ENCODE peak calls at places on chromosomes 11 and 22, in eight cellular contexts. B is Kasumi-1; L is activated CD4-positive, alpha-beta T cell treated with anti-CD3 and anti-CD28 coated beads for 1 hour; I is coronary artery; Q is NCI-H1436 treated with DMSO at 0.1 percent for 48 hours; U is fibroblast of pulmonary artery; M is kidney tubule cell; G is WERI-Rb-1. V is an unnamed sample.
A peak's percentile ranks its signal among the peaks of the same experiment; 100 is the strongest.

GRCh38 chr11:79439430-79439892 is 1.4 kb downstream of the TENM4 start:
- DNase-seq in L (no peak), Q (no peak), U (no peak), I (no peak), M (peak; percentile 59), B (no peak), G (no peak), V (no peak)

GRCh38 chr11:3958301-3958700 is 102.8 kb downstream of the STIM1 start:
- DNase-seq in I (no peak), B (no peak), U (no peak), L (no peak), M (peak; percentile 31), G (no peak), Q (no peak), V (no peak)

GRCh38 chr11:64853709-64854108 is 9.3 kb upstream of the CDC42BPG start:
- DNase-seq in I (no peak), U (no peak), Q (no peak), G (no peak), M (no peak), L (no peak), B (no peak), V (no peak)

GRCh38 chr22:18068381-18068988 is 9.3 kb upstream of the PEX26 start:
- DNase-seq in L (no peak), M (peak; percentile 66), B (no peak), U (no peak), Q (no peak), G (no peak), I (no peak), V (no peak)

GRCh38 chr11:45961841-45962240 is 39.4 kb downstream of the LARGE2 start:
- DNase-seq in G (no peak), L (no peak), B (peak; percentile 3), I (no peak), Q (no peak), U (no peak), M (no peak), V (no peak)

GRCh38 chr22:50293441-50294318 is 13.8 kb downstream of the PLXNB2 start:
- DNase-seq in U (peak; percentile 80), G (no peak), M (peak; percentile 86), B (no peak), I (peak; percentile 91), L (no peak), Q (no peak), V (no peak)

GRCh38 chr22:20663137-20663828 is 110.6 kb upstream of the SERPIND1 start:
- DNase-seq in Q (no peak), U (no peak), I (no peak), B (no peak), G (no peak), M (no peak), L (no peak), V (no peak)

GRCh38 chr11:10866893-10867331 is 9.1 kb upstream of the ZBED5 start:
- DNase-seq in U (peak; percentile 51), B (no peak), L (no peak), Q (no peak), M (peak; percentile 78), G (no peak), I (no peak), V (no peak)

GRCh38 chr11:44761546-44761961 is 34.8 kb downstream of the TSPAN18 start:
- DNase-seq in I (peak; percentile 53), M (no peak), B (no peak), U (no peak), Q (no peak), G (peak; percentile 92), L (no peak), V (no peak)

GRCh38 chr22:36215976-36216375 is 14.4 kb upstream of the APOL4 start:
- DNase-seq in G (peak; percentile 57), Q (no peak), M (no peak), B (no peak), L (no peak), I (peak; percentile 4), U (no peak), V (no peak)

GRCh38 chr11:62599909-62600308 is 1.8 kb downstream of the MTA2 start:
- DNase-seq in M (no peak), B (no peak), U (no peak), L (no peak), Q (no peak), I (no peak), G (no peak), V (no peak)

GRCh38 chr22:32587449-32587848 is 112.8 kb downstream of the FBXO7 start:
- DNase-seq in B (no peak), M (no peak), L (no peak), U (peak; percentile 62), G (no peak), Q (no peak), I (peak; percentile 78), V (no peak)

GRCh38 chr11:91872216-91872615 is 352.4 kb upstream of the FAT3 start:
- DNase-seq in Q (no peak), U (no peak), I (no peak), B (no peak), L (no peak), G (no peak), M (no peak), V (no peak)

GRCh38 chr11:123430736-123431356 is 777 bp downstream of the GRAMD1B start:
- DNase-seq in G (no peak), I (no peak), L (peak; percentile 30), U (peak; percentile 68), B (no peak), Q (no peak), M (peak; percentile 38), V (peak; percentile 7)

GRCh38 chr22:40572976-40573375 is 63.5 kb downstream of the MRTFA start:
- DNase-seq in U (peak; percentile 47), B (no peak), G (no peak), M (no peak), I (no peak), Q (no peak), L (no peak), V (no peak)

GRCh38 chr11:115078461-115079438 is 400.4 kb downstream of the NXPE2 start:
- DNase-seq in G (no peak), Q (no peak), L (no peak), B (no peak), I (no peak), M (no peak), U (no peak), V (no peak)

GRCh38 chr11:116871248-116871647 is 33.8 kb upstream of the APOA1 start:
- DNase-seq in M (peak; percentile 49), Q (no peak), I (no peak), U (peak; percentile 72), G (no peak), L (no peak), B (no peak), V (no peak)

GRCh38 chr11:85787809-85788805 is 22.8 kb downstream of the SYTL2 start:
- DNase-seq in M (peak; percentile 92), Q (no peak), B (no peak), L (no peak), G (no peak), U (no peak), I (no peak), V (no peak)

GRCh38 chr11:65611028-65611757 is 2.8 kb downstream of the MAP3K11 start:
- DNase-seq in G (no peak), L (no peak), Q (no peak), U (peak; percentile 53), I (no peak), M (no peak), B (peak; percentile 84), V (no peak)

GRCh38 chr22:30362632-30363281 is 6.0 kb downstream of the CCDC157 start:
- DNase-seq in B (no peak), G (no peak), Q (no peak), I (no peak), L (no peak), M (peak; percentile 49), U (no peak), V (no peak)

GRCh38 chr11:130847517-130847916 is 68.8 kb downstream of the SNX19 start:
- DNase-seq in M (peak; percentile 88), I (no peak), L (no peak), B (no peak), G (no peak), U (peak; percentile 75), Q (no peak), V (no peak)

GRCh38 chr22:49575703-49576081 is 252.0 kb downstream of the BRD1 start:
- DNase-seq in I (peak; percentile 68), Q (no peak), L (no peak), M (no peak), U (no peak), G (no peak), B (no peak), V (no peak)

GRCh38 chr11:109309153-109309552 is 112.8 kb upstream of the C11orf87 start:
- DNase-seq in I (no peak), G (no peak), M (no peak), B (no peak), Q (no peak), U (peak; percentile 53), L (no peak), V (no peak)